ENCODE peak calls at places on chromosomes 5 and 9, in seven cellular contexts. One of them, this sample, is unnamed.
A peak's percentile ranks its signal among the peaks of the same experiment; 100 is the strongest.

GRCh38 chr9:38020251-38021076 is 48.6 kb downstream of the SHB start:
- DNase-seq in neuronal stem cell: no peak
- DNase-seq in H1: no peak
- DNase-seq in mesenchymal stem cell: no peak
- DNase-seq in IMR-90: no peak
- DNase-seq in trophoblast cell: peak; percentile 59
- DNase-seq in H9: no peak
- DNase-seq in this sample: no peak

GRCh38 chr5:17182966-17183365 is 34.5 kb upstream of the BASP1 start:
- DNase-seq in neuronal stem cell: no peak
- DNase-seq in H1: no peak
- DNase-seq in mesenchymal stem cell: no peak
- DNase-seq in IMR-90: peak; percentile 78
- DNase-seq in trophoblast cell: no peak
- DNase-seq in H9: no peak
- DNase-seq in this sample: no peak

GRCh38 chr5:84360056-84360455 is 24.6 kb downstream of the EDIL3 start:
- DNase-seq in neuronal stem cell: no peak
- DNase-seq in H1: no peak
- DNase-seq in mesenchymal stem cell: no peak
- DNase-seq in IMR-90: no peak
- DNase-seq in trophoblast cell: no peak
- DNase-seq in H9: no peak
- DNase-seq in this sample: no peak

GRCh38 chr9:106860731-106861584 is 2.0 kb upstream of the ZNF462 start:
- DNase-seq in neuronal stem cell: peak; percentile 61
- DNase-seq in H1: no peak
- DNase-seq in mesenchymal stem cell: peak; percentile 62
- DNase-seq in IMR-90: peak; percentile 38
- DNase-seq in trophoblast cell: peak; percentile 49
- DNase-seq in H9: peak; percentile 55
- DNase-seq in this sample: peak; percentile 88

GRCh38 chr9:76810377-76810957 is 46.2 kb downstream of the PCA3 start:
- DNase-seq in neuronal stem cell: peak; percentile 52
- DNase-seq in H1: no peak
- DNase-seq in mesenchymal stem cell: peak; percentile 66
- DNase-seq in IMR-90: peak; percentile 72
- DNase-seq in trophoblast cell: peak; percentile 78
- DNase-seq in H9: peak; percentile 44
- DNase-seq in this sample: peak; percentile 66

GRCh38 chr9:98992885-98993569 is 49.3 kb downstream of the COL15A1 start:
- DNase-seq in neuronal stem cell: no peak
- DNase-seq in H1: no peak
- DNase-seq in mesenchymal stem cell: no peak
- DNase-seq in IMR-90: no peak
- DNase-seq in trophoblast cell: peak; percentile 94
- DNase-seq in H9: peak; percentile 5
- DNase-seq in this sample: no peak

GRCh38 chr9:77929942-77930341 is 101.7 kb downstream of the GNAQ start:
- DNase-seq in neuronal stem cell: no peak
- DNase-seq in H1: no peak
- DNase-seq in mesenchymal stem cell: no peak
- DNase-seq in IMR-90: no peak
- DNase-seq in trophoblast cell: no peak
- DNase-seq in H9: no peak
- DNase-seq in this sample: no peak

GRCh38 chr5:132491368-132492364 is 1.1 kb upstream of the IRF1 start:
- DNase-seq in neuronal stem cell: no peak
- DNase-seq in H1: no peak
- DNase-seq in mesenchymal stem cell: peak; percentile 46
- DNase-seq in IMR-90: no peak
- DNase-seq in trophoblast cell: peak; percentile 64
- DNase-seq in H9: peak; percentile 54
- DNase-seq in this sample: peak; percentile 55

GRCh38 chr9:114456929-114457328 is 48.3 kb downstream of the WHRN start:
- DNase-seq in neuronal stem cell: no peak
- DNase-seq in H1: no peak
- DNase-seq in mesenchymal stem cell: no peak
- DNase-seq in IMR-90: no peak
- DNase-seq in trophoblast cell: no peak
- DNase-seq in H9: no peak
- DNase-seq in this sample: no peak

GRCh38 chr5:73918791-73919221 is 292.8 kb downstream of the ARHGEF28 start:
- DNase-seq in neuronal stem cell: no peak
- DNase-seq in H1: no peak
- DNase-seq in mesenchymal stem cell: no peak
- DNase-seq in IMR-90: no peak
- DNase-seq in trophoblast cell: no peak
- DNase-seq in H9: no peak
- DNase-seq in this sample: no peak

GRCh38 chr9:7844283-7844682 is 44.7 kb upstream of the DMAC1 start:
- DNase-seq in neuronal stem cell: peak; percentile 3
- DNase-seq in H1: no peak
- DNase-seq in mesenchymal stem cell: peak; percentile 12
- DNase-seq in IMR-90: peak; percentile 7
- DNase-seq in trophoblast cell: peak; percentile 50
- DNase-seq in H9: peak; percentile 34
- DNase-seq in this sample: peak; percentile 78

DNA sequence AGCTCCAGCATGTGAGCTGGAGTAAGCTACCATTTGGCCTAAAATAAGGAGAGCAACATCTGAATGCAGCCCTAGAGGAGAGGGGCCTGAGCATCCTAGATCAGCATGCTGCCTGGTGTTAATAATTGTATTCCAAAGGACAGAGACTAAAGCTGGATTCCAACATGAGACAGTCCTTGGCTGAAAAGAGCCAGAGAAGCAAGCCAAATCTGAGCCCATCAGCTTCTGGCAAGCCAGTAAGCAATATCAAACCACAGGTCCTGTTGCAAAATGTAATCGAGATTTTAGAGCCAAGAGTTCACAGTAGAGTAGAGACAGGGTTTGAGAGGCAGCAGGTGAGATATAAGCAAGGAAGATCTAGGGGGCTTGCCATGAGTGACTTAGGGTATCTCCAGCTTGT is 42.3 kb upstream of the DMAC1 start:
- DNase-seq in neuronal stem cell: no peak
- DNase-seq in H1: no peak
- DNase-seq in mesenchymal stem cell: no peak
- DNase-seq in IMR-90: no peak
- DNase-seq in trophoblast cell: no peak
- DNase-seq in H9: no peak
- DNase-seq in this sample: no peak
- H4K8ac ChIP-seq in neuronal stem cell: no peak overlapping the region
- H4K8ac ChIP-seq in H1: no peak overlapping the region
- H4K8ac ChIP-seq in mesenchymal stem cell: no peak overlapping the region
- H4K8ac ChIP-seq in IMR-90: no peak overlapping the region
- H4K8ac ChIP-seq in trophoblast cell: no peak overlapping the region
- H4K8ac ChIP-seq in H9: no peak overlapping the region
- H4K8ac ChIP-seq in this sample: no peak overlapping the region

DNA sequence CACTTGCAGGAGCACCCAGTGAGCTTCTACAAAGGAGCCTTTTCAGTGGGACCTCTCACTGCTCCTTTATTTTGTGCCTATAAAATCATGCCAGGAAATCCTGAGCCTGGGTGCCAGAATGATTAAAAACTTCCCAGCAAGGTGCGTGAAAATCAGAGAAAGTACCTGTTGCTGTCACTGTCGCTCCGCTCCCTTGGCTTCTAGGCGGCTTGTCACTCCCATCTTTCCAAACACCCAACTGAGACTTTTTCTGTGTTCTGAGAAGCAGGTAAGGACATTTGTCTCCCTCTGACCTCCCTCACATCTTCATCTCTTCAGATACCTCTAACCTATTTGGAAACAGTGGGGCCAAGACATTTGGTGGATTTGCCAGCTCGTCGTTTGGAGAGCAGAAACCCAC is 53.9 kb downstream of the FAM78A start:
- DNase-seq in neuronal stem cell: no peak
- DNase-seq in H1: no peak
- DNase-seq in mesenchymal stem cell: no peak
- DNase-seq in IMR-90: no peak
- DNase-seq in trophoblast cell: no peak
- DNase-seq in H9: no peak
- DNase-seq in this sample: no peak
- H4K8ac ChIP-seq in neuronal stem cell: no peak overlapping the region
- H4K8ac ChIP-seq in H1: no peak overlapping the region
- H4K8ac ChIP-seq in mesenchymal stem cell: no peak overlapping the region
- H4K8ac ChIP-seq in IMR-90: no peak overlapping the region
- H4K8ac ChIP-seq in trophoblast cell: no peak overlapping the region
- H4K8ac ChIP-seq in H9: no peak overlapping the region
- H4K8ac ChIP-seq in this sample: no peak overlapping the region

GRCh38 chr5:134071850-134072207 is 42.7 kb upstream of the TCF7 start:
- DNase-seq in neuronal stem cell: no peak
- DNase-seq in H1: no peak
- DNase-seq in mesenchymal stem cell: no peak
- DNase-seq in IMR-90: no peak
- DNase-seq in trophoblast cell: no peak
- DNase-seq in H9: no peak
- DNase-seq in this sample: no peak

GRCh38 chr5:134072471-134073220 is 41.8 kb upstream of the TCF7 start:
- DNase-seq in neuronal stem cell: no peak
- DNase-seq in H1: no peak
- DNase-seq in mesenchymal stem cell: no peak
- DNase-seq in IMR-90: no peak
- DNase-seq in trophoblast cell: no peak
- DNase-seq in H9: no peak
- DNase-seq in this sample: no peak

GRCh38 chr5:134075102-134075501 is 39.4 kb upstream of the TCF7 start:
- DNase-seq in neuronal stem cell: no peak
- DNase-seq in H1: no peak
- DNase-seq in mesenchymal stem cell: no peak
- DNase-seq in IMR-90: no peak
- DNase-seq in trophoblast cell: no peak
- DNase-seq in H9: no peak
- DNase-seq in this sample: no peak

GRCh38 chr5:134070979-134071849 is 43.3 kb upstream of the TCF7 start:
- DNase-seq in neuronal stem cell: peak; percentile 27
- DNase-seq in H1: no peak
- DNase-seq in mesenchymal stem cell: no peak
- DNase-seq in IMR-90: no peak
- DNase-seq in trophoblast cell: peak; percentile 13
- DNase-seq in H9: peak; percentile 82
- DNase-seq in this sample: peak; percentile 85

DNA sequence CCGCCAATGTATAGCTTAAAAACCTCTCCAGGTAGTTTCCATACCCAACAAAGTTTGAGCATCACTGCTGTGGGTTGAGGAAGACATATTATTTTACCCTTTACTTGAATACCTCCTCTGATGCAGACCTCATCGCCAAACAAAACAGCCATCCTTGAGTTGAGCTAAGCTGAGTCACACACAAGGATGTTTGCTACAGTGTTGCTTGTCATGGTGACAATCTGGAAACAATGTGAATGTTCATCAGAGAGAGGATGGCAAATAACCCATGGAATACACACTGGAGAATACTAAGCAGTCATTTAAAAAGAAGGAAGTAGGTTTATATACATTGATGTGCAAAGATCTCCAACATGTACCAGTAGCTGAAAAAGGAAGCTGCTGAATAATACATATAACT is 41.1 kb upstream of the TCF7 start:
- DNase-seq in neuronal stem cell: no peak
- DNase-seq in H1: no peak
- DNase-seq in mesenchymal stem cell: no peak
- DNase-seq in IMR-90: peak; percentile 12
- DNase-seq in trophoblast cell: no peak
- DNase-seq in H9: no peak
- DNase-seq in this sample: no peak
- H4K8ac ChIP-seq in neuronal stem cell: no peak overlapping the region
- H4K8ac ChIP-seq in H1: no peak overlapping the region
- H4K8ac ChIP-seq in mesenchymal stem cell: no peak overlapping the region
- H4K8ac ChIP-seq in IMR-90: no peak overlapping the region
- H4K8ac ChIP-seq in trophoblast cell: no peak overlapping the region
- H4K8ac ChIP-seq in H9: no peak overlapping the region
- H4K8ac ChIP-seq in this sample: no peak overlapping the region

GRCh38 chr9:134401391-134401790 is 75.1 kb downstream of the RXRA start:
- DNase-seq in neuronal stem cell: no peak
- DNase-seq in H1: no peak
- DNase-seq in mesenchymal stem cell: no peak
- DNase-seq in IMR-90: no peak
- DNase-seq in trophoblast cell: no peak
- DNase-seq in H9: no peak
- DNase-seq in this sample: no peak

GRCh38 chr9:134403682-134404301 is 77.5 kb downstream of the RXRA start:
- DNase-seq in neuronal stem cell: no peak
- DNase-seq in H1: no peak
- DNase-seq in mesenchymal stem cell: peak; percentile 39
- DNase-seq in IMR-90: peak; percentile 87
- DNase-seq in trophoblast cell: peak; percentile 10
- DNase-seq in H9: no peak
- DNase-seq in this sample: no peak

GRCh38 chr9:134403292-134403681 is 77.0 kb downstream of the RXRA start:
- DNase-seq in neuronal stem cell: no peak
- DNase-seq in H1: no peak
- DNase-seq in mesenchymal stem cell: no peak
- DNase-seq in IMR-90: no peak
- DNase-seq in trophoblast cell: no peak
- DNase-seq in H9: no peak
- DNase-seq in this sample: no peak

GRCh38 chr9:134400283-134400682 is 74.0 kb downstream of the RXRA start:
- DNase-seq in neuronal stem cell: no peak
- DNase-seq in H1: no peak
- DNase-seq in mesenchymal stem cell: no peak
- DNase-seq in IMR-90: no peak
- DNase-seq in trophoblast cell: no peak
- DNase-seq in H9: no peak
- DNase-seq in this sample: no peak

GRCh38 chr9:134402182-134402581 is 75.9 kb downstream of the RXRA start:
- DNase-seq in neuronal stem cell: no peak
- DNase-seq in H1: no peak
- DNase-seq in mesenchymal stem cell: no peak
- DNase-seq in IMR-90: no peak
- DNase-seq in trophoblast cell: no peak
- DNase-seq in H9: no peak
- DNase-seq in this sample: no peak
- H4K8ac ChIP-seq in neuronal stem cell: no peak overlapping the region
- H4K8ac ChIP-seq in H1: no peak overlapping the region
- H4K8ac ChIP-seq in mesenchymal stem cell: no peak overlapping the region
- H4K8ac ChIP-seq in IMR-90: no peak overlapping the region
- H4K8ac ChIP-seq in trophoblast cell: no peak overlapping the region
- H4K8ac ChIP-seq in H9: no peak overlapping the region
- H4K8ac ChIP-seq in this sample: no peak overlapping the region

GRCh38 chr9:88792502-88792901 is 198.8 kb upstream of the S1PR3 start:
- DNase-seq in neuronal stem cell: no peak
- DNase-seq in H1: no peak
- DNase-seq in mesenchymal stem cell: no peak
- DNase-seq in IMR-90: no peak
- DNase-seq in trophoblast cell: no peak
- DNase-seq in H9: no peak
- DNase-seq in this sample: no peak

GRCh38 chr9:88789785-88790184 is 201.5 kb upstream of the S1PR3 start:
- DNase-seq in neuronal stem cell: no peak
- DNase-seq in H1: no peak
- DNase-seq in mesenchymal stem cell: no peak
- DNase-seq in IMR-90: peak; percentile 13
- DNase-seq in trophoblast cell: peak; percentile 69
- DNase-seq in H9: no peak
- DNase-seq in this sample: no peak

GRCh38 chr9:88796947-88797346 is 194.3 kb upstream of the S1PR3 start:
- DNase-seq in neuronal stem cell: no peak
- DNase-seq in H1: no peak
- DNase-seq in mesenchymal stem cell: no peak
- DNase-seq in IMR-90: no peak
- DNase-seq in trophoblast cell: no peak
- DNase-seq in H9: no peak
- DNase-seq in this sample: no peak

GRCh38 chr9:88791105-88791805 is 200.0 kb upstream of the S1PR3 start:
- DNase-seq in neuronal stem cell: no peak
- DNase-seq in H1: no peak
- DNase-seq in mesenchymal stem cell: peak; percentile 57
- DNase-seq in IMR-90: peak; percentile 92
- DNase-seq in trophoblast cell: no peak
- DNase-seq in H9: no peak
- DNase-seq in this sample: no peak

GRCh38 chr9:88794100-88794499 is 197.2 kb upstream of the S1PR3 start:
- DNase-seq in neuronal stem cell: no peak
- DNase-seq in H1: no peak
- DNase-seq in mesenchymal stem cell: no peak
- DNase-seq in IMR-90: no peak
- DNase-seq in trophoblast cell: no peak
- DNase-seq in H9: no peak
- DNase-seq in this sample: no peak
- H4K8ac ChIP-seq in neuronal stem cell: no peak overlapping the region
- H4K8ac ChIP-seq in H1: no peak overlapping the region
- H4K8ac ChIP-seq in mesenchymal stem cell: peak overlapping the region; percentile 66
- H4K8ac ChIP-seq in IMR-90: no peak overlapping the region
- H4K8ac ChIP-seq in trophoblast cell: no peak overlapping the region
- H4K8ac ChIP-seq in H9: no peak overlapping the region
- H4K8ac ChIP-seq in this sample: no peak overlapping the region